ENCODE peak calls at places on chromosomes 7 and 10, in six cellular contexts. L, H, F, Z, K and P are unnamed samples.

GRCh38 chr10:11162828-11163599 is 145.3 kb downstream of the CELF2 start:
- DNase-seq in Z (peak), K (no peak), L (peak), F (peak), H (no peak), P (no peak)

GRCh38 chr10:132422931-132423813 is 26.2 kb downstream of the PWWP2B start:
- DNase-seq in K (no peak), F (no peak), Z (no peak), H (no peak), L (no peak), P (no peak)

GRCh38 chr7:130292682-130293257 is at the start of gene CPA4:
- DNase-seq in K (no peak), L (no peak), Z (no peak), H (no peak), F (no peak), P (no peak)

GRCh38 chr7:106124176-106124575 is 12.1 kb upstream of the SYPL1 start:
- DNase-seq in F (no peak), Z (no peak), L (no peak), K (no peak), H (no peak), P (no peak)

GRCh38 chr10:13700461-13701144 is 113.8 kb downstream of the PRPF18 start:
- DNase-seq in K (no peak), F (no peak), H (no peak), L (no peak), Z (no peak), P (no peak)

GRCh38 chr10:18000601-18001000 is 48.9 kb downstream of the SLC39A12 start:
- DNase-seq in K (no peak), Z (no peak), F (no peak), L (no peak), H (no peak), P (no peak)

GRCh38 chr7:68929712-68930395 is 668.4 kb upstream of the AUTS2 start:
- DNase-seq in F (no peak), Z (no peak), H (no peak), K (no peak), L (no peak), P (no peak)

GRCh38 chr10:93357680-93358079 is 124.5 kb downstream of the MYOF start:
- DNase-seq in Z (no peak), F (peak), H (peak), K (peak), L (no peak), P (peak)

GRCh38 chr7:107404740-107405537 is 64.9 kb upstream of the GPR22 start:
- DNase-seq in H (no peak), L (no peak), F (no peak), Z (no peak), K (no peak), P (peak)

GRCh38 chr10:111319866-111320265 is 243.0 kb downstream of the ADRA2A start:
- DNase-seq in L (no peak), K (no peak), Z (no peak), H (no peak), F (no peak), P (no peak)

GRCh38 chr10:71765176-71765906 is 8.0 kb downstream of the VSIR start:
- DNase-seq in H (no peak), L (no peak), Z (no peak), F (no peak), K (peak), P (no peak)

GRCh38 chr10:133084491-133084890 is 3.2 kb upstream of the ADGRA1 start:
- DNase-seq in K (no peak), L (no peak), Z (no peak), H (no peak), F (no peak), P (no peak)

GRCh38 chr7:111855161-111855841 is 293.0 kb upstream of the IMMP2L start:
- DNase-seq in L (no peak), Z (peak), H (peak), F (peak), K (peak), P (peak)

GRCh38 chr7:3089493-3089892 is 45.8 kb upstream of the CARD11 start:
- DNase-seq in L (peak), F (peak), Z (no peak), H (peak), K (peak), P (peak)

GRCh38 chr7:104327963-104328307 is 468 bp upstream of the LHFPL3 start:
- DNase-seq in F (no peak), L (no peak), H (peak), Z (no peak), K (no peak), P (peak)

GRCh38 chr10:65083222-65083621 is 1562.0 kb downstream of the REEP3 start:
- DNase-seq in F (no peak), K (no peak), H (no peak), L (no peak), Z (no peak), P (no peak)

GRCh38 chr7:92645531-92646061 is 55.4 kb upstream of the FAM133B start:
- DNase-seq in F (no peak), K (peak), Z (no peak), L (no peak), H (no peak), P (no peak)

GRCh38 chr10:59234814-59235429 is 58.5 kb downstream of the PHYHIPL start:
- DNase-seq in L (no peak), Z (no peak), F (peak), H (no peak), K (no peak), P (peak)

GRCh38 chr7:123070702-123071286 is 75.3 kb upstream of the TAS2R16 start:
- DNase-seq in L (no peak), K (peak), F (peak), H (no peak), Z (no peak), P (peak)

GRCh38 chr10:95756061-95756751 is at the start of gene ENTPD1:
- DNase-seq in Z (peak), L (no peak), F (no peak), H (peak), K (no peak), P (peak)

GRCh38 chr10:74824184-74825032 is 2.0 kb upstream of the KAT6B start:
- DNase-seq in F (peak), H (peak), Z (no peak), L (peak), K (peak), P (peak)

GRCh38 chr10:62399211-62399610 is 25.0 kb downstream of the ZNF365 start:
- DNase-seq in K (no peak), F (no peak), L (no peak), H (no peak), Z (no peak), P (no peak)

GRCh38 chr7:27064169-27064568 is 31.6 kb downstream of the HOXA1 start:
- DNase-seq in Z (no peak), L (no peak), H (no peak), K (no peak), F (no peak), P (no peak)

GRCh38 chr10:8712653-8713052 is 658.2 kb downstream of the GATA3 start:
- DNase-seq in Z (no peak), F (no peak), H (no peak), K (no peak), L (no peak), P (no peak)

GRCh38 chr10:73946253-73947145 is 35.6 kb downstream of the PLAU start:
- DNase-seq in K (no peak), F (no peak), H (no peak), Z (no peak), L (no peak), P (no peak)

GRCh38 chr10:22849077-22849810 is 78.6 kb upstream of the ARMC3 start:
- DNase-seq in L (no peak), Z (no peak), H (no peak), F (no peak), K (peak), P (no peak)

GRCh38 chr10:21172774-21173432 is 275.8 kb upstream of the NEBL start:
- DNase-seq in F (no peak), H (peak), K (no peak), Z (no peak), L (peak), P (peak)

GRCh38 chr7:24455813-24456525 is 117.3 kb upstream of the PALS2 start:
- DNase-seq in H (no peak), L (no peak), F (no peak), Z (peak), K (no peak), P (no peak)

GRCh38 chr7:45176886-45177731 is 19.5 kb downstream of the RAMP3 start:
- DNase-seq in F (no peak), L (no peak), K (no peak), Z (no peak), H (no peak), P (no peak)

GRCh38 chr10:116486774-116487448 is 58.8 kb upstream of the PNLIP start:
- DNase-seq in K (no peak), F (no peak), H (no peak), Z (no peak), L (no peak), P (no peak)

GRCh38 chr7:99461221-99461620 is 4.7 kb downstream of the ATP5MF start:
- DNase-seq in K (no peak), F (no peak), H (no peak), L (no peak), Z (no peak), P (peak)

GRCh38 chr10:81730901-81731300 is 144.1 kb upstream of the NRG3 start:
- DNase-seq in Z (no peak), L (no peak), K (no peak), H (no peak), F (no peak), P (no peak)

GRCh38 chr7:95398155-95398940 is 2.2 kb upstream of the PON3 start:
- DNase-seq in L (no peak), H (no peak), F (peak), K (peak), Z (no peak), P (no peak)

GRCh38 chr10:131144711-131145375 is 166.7 kb downstream of the TCERG1L start:
- DNase-seq in F (no peak), H (no peak), Z (no peak), L (no peak), K (no peak), P (no peak)

DNA sequence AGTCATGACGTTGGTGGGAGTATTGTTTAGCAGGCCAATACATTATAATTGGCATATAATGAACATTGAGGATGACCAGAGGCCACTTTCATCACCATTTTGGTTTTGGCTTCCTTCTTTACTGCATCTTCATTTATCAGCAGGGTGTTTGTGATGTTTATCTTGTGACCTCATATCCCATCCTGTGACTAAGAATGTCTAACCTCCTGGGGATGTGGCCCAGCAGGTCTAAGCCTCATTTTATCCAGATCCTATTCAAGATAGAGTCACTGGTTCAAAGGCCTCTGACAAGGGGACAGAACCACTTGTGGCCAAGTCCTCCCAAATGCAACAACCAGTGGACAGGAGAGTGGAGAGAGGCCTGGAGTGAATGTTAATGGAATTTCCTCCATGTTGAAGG is 77.3 kb upstream of the RPA3 start:
- DNase-seq in K (peak), F (no peak), Z (no peak), H (no peak), L (no peak), P (no peak)
- TF ChIP-seq CREB1 in K (no peak), F (no peak), Z (no peak), H (no peak), L (no peak), P (no peak)

DNA sequence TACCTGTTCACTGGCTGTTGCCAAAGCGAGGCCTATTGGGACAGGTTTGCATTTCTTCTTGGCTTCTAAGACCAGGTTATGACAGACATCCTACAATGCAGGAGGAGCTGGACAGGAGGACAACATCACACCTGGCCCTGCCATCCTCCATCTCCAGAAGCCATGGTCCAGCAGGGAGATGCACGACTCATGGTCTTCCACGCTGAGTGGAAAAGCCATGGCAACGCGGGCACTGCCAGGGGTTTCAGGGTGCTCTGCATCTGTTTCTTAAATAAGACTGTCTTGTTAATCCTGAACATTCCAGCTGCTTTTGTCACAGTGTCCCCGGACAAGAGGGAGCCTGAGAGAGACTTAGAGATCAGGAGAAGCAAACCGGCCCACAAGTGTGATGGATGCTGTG is 40.3 kb downstream of the CLRN3 start:
- DNase-seq in K (no peak), F (no peak), L (no peak), H (no peak), Z (no peak), P (no peak)
- TF ChIP-seq CREB1 in K (no peak), F (no peak), L (no peak), H (no peak), Z (no peak), P (no peak)

DNA sequence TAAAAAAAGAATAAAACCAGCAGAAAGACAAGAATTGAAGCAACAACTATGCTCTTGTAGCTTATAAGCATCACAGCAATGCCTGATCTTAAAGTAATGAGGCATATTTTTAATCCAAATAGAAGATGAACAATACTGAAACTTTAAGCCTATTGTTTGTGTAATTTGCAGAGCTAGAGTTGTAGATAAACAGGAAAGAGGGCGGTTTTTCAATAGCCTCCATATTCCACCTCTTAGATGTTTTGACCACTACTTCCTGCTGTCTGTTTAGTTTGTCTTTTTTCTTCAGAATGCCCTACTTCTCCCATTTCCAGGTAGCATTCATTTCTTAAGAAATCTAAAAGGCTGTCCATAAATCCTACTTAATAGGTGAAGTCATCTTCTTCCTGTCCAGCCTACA is 308.3 kb downstream of the TFEC start:
- DNase-seq in Z (no peak), F (no peak), K (no peak), H (no peak), L (no peak), P (no peak)
- TF ChIP-seq CREB1 in Z (no peak), F (no peak), K (no peak), H (no peak), L (no peak), P (no peak)

GRCh38 chr7:98252655-98253054 is 623 bp upstream of the TECPR1 start:
- DNase-seq in H (no peak), F (no peak), K (no peak), L (no peak), Z (no peak), P (no peak)
- TF ChIP-seq CREB1 in H (no peak), F (no peak), K (no peak), L (no peak), Z (no peak), P (no peak)